ENCODE peak calls at places on chromosomes 2 and 18, in seven cellular contexts. F is nucleus accumbens; V is CD4-positive, alpha-beta T cell; J is cerebellar cortex; W is NCI-H2081; R is COR-L47; E is skeletal muscle cell. T is an unnamed sample.

GRCh38 chr2:173571021-173571821 is 216.5 kb downstream of the CDCA7 start:
- DNase-seq in F (no peak), V (no peak), J (peak), W (peak), R (peak), E (no peak), T (peak)

GRCh38 chr18:2293109-2293839 is 278.0 kb downstream of the METTL4 start:
- DNase-seq in F (no peak), V (no peak), J (no peak), W (no peak), R (no peak), E (no peak), T (no peak)

GRCh38 chr2:54708584-54709340 is 14.7 kb upstream of the EML6 start:
- DNase-seq in F (no peak), V (no peak), J (peak), W (no peak), R (no peak), E (no peak), T (peak)

GRCh38 chr2:158214431-158214830 is 112.8 kb downstream of the UPP2 start:
- DNase-seq in F (no peak), V (no peak), J (no peak), W (no peak), R (no peak), E (peak), T (peak)

GRCh38 chr2:98486374-98486981 is 41.8 kb downstream of the INPP4A start:
- DNase-seq in F (no peak), V (no peak), J (no peak), W (no peak), R (no peak), E (no peak), T (no peak)

GRCh38 chr2:192286093-192286701 is 91.5 kb upstream of the TMEFF2 start:
- DNase-seq in F (peak), V (no peak), J (peak), W (peak), R (peak), E (peak), T (peak)

GRCh38 chr2:10072656-10073480 is 7.3 kb downstream of the CYS1 start:
- DNase-seq in F (peak), V (peak), J (peak), W (peak), R (peak), E (peak), T (peak)

GRCh38 chr18:76493213-76494107 is 1.6 kb downstream of the ZNF516 start:
- DNase-seq in F (no peak), V (no peak), J (peak), W (peak), R (peak), E (no peak), T (peak)